ENCODE peak calls at places on chromosomes 3 and 15, in six cellular contexts. One of them, this sample, is unnamed.

GRCh38 chr3:192108820-192109219 is 618.5 kb downstream of the FGF12 start:
- DNase-seq in prostate gland: no peak
- DNase-seq in tibial nerve: no peak
- DNase-seq in Peyer's patch: no peak
- DNase-seq in ovary: no peak
- DNase-seq in body of pancreas: no peak
- DNase-seq in this sample: no peak

GRCh38 chr3:47362704-47363103 is 18.1 kb upstream of the PTPN23 start:
- DNase-seq in prostate gland: no peak
- DNase-seq in tibial nerve: no peak
- DNase-seq in Peyer's patch: no peak
- DNase-seq in ovary: no peak
- DNase-seq in body of pancreas: no peak
- DNase-seq in this sample: no peak

GRCh38 chr3:124774305-124774673 is 44.0 kb downstream of the UMPS start:
- DNase-seq in prostate gland: no peak
- DNase-seq in tibial nerve: no peak
- DNase-seq in Peyer's patch: no peak
- DNase-seq in ovary: peak; percentile 26
- DNase-seq in body of pancreas: peak; percentile 74
- DNase-seq in this sample: no peak

GRCh38 chr3:135366816-135367215 is 571.8 kb downstream of the EPHB1 start:
- DNase-seq in prostate gland: no peak
- DNase-seq in tibial nerve: no peak
- DNase-seq in Peyer's patch: no peak
- DNase-seq in ovary: no peak
- DNase-seq in body of pancreas: no peak
- DNase-seq in this sample: no peak

GRCh38 chr15:73867956-73868355 is 5.4 kb upstream of the TBC1D21 start:
- DNase-seq in prostate gland: no peak
- DNase-seq in tibial nerve: no peak
- DNase-seq in Peyer's patch: no peak
- DNase-seq in ovary: peak; percentile 50
- DNase-seq in body of pancreas: no peak
- DNase-seq in this sample: no peak

GRCh38 chr15:56244237-56244810 is 645 bp upstream of the RFX7 start:
- DNase-seq in prostate gland: peak; percentile 59
- DNase-seq in tibial nerve: peak; percentile 26
- DNase-seq in Peyer's patch: peak; percentile 63
- DNase-seq in ovary: peak; percentile 29
- DNase-seq in body of pancreas: peak; percentile 27
- DNase-seq in this sample: no peak

GRCh38 chr15:67853454-67853853 is 13.6 kb upstream of the RNU6-1 start:
- DNase-seq in prostate gland: no peak
- DNase-seq in tibial nerve: no peak
- DNase-seq in Peyer's patch: no peak
- DNase-seq in ovary: no peak
- DNase-seq in body of pancreas: no peak
- DNase-seq in this sample: no peak

GRCh38 chr3:169948559-169949371 is 17.8 kb upstream of the SEC62 start:
- DNase-seq in prostate gland: no peak
- DNase-seq in tibial nerve: no peak
- DNase-seq in Peyer's patch: no peak
- DNase-seq in ovary: no peak
- DNase-seq in body of pancreas: no peak
- DNase-seq in this sample: no peak

GRCh38 chr3:47227678-47228077 is 54.9 kb downstream of the KIF9 start:
- DNase-seq in prostate gland: no peak
- DNase-seq in tibial nerve: no peak
- DNase-seq in Peyer's patch: no peak
- DNase-seq in ovary: no peak
- DNase-seq in body of pancreas: no peak
- DNase-seq in this sample: no peak

GRCh38 chr3:103906304-103906703 is 1460.4 kb upstream of the ALCAM start:
- DNase-seq in prostate gland: no peak
- DNase-seq in tibial nerve: no peak
- DNase-seq in Peyer's patch: no peak
- DNase-seq in ovary: no peak
- DNase-seq in body of pancreas: no peak
- DNase-seq in this sample: no peak

GRCh38 chr3:176430244-176430893 is 766.9 kb downstream of the TBL1XR1 start:
- DNase-seq in prostate gland: no peak
- DNase-seq in tibial nerve: peak; percentile 33
- DNase-seq in Peyer's patch: no peak
- DNase-seq in ovary: no peak
- DNase-seq in body of pancreas: no peak
- DNase-seq in this sample: no peak

GRCh38 chr3:117322866-117323265 is 613.3 kb downstream of the TUSC7 start:
- DNase-seq in prostate gland: no peak
- DNase-seq in tibial nerve: no peak
- DNase-seq in Peyer's patch: no peak
- DNase-seq in ovary: no peak
- DNase-seq in body of pancreas: no peak
- DNase-seq in this sample: no peak

GRCh38 chr3:114110439-114110838 is 53.9 kb downstream of the QTRT2 start:
- DNase-seq in prostate gland: no peak
- DNase-seq in tibial nerve: no peak
- DNase-seq in Peyer's patch: no peak
- DNase-seq in ovary: no peak
- DNase-seq in body of pancreas: no peak
- DNase-seq in this sample: no peak

DNA sequence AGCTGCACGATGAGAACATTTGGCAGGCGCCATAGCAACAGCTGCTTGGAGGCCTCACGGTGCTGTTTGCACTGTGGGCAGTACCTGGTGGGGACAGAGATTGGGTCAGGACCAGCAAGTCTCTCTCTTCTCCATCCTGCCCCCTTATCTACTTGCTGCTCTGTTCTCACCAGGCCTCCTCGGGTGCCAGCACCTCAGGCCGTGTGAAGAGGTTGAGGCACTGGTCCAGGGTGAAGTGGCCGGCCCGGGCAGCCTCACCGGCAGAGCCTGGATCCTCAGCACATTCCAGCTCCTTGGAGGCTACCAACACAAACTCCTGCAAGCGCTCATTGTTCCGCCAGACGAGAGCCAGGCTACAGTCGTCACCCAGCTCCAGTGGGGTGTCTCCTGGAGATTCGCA is 6.2 kb upstream of the QARS1 start:
- DNase-seq in prostate gland: no peak
- DNase-seq in tibial nerve: no peak
- DNase-seq in Peyer's patch: no peak
- DNase-seq in ovary: no peak
- DNase-seq in body of pancreas: no peak
- DNase-seq in this sample: no peak
- H3K36me3 ChIP-seq in prostate gland: peaks cover 54% of the 10 kb centered on the region
- H3K36me3 ChIP-seq in tibial nerve: peaks cover 3% of the 10 kb centered on the region
- H3K36me3 ChIP-seq in Peyer's patch: peaks cover 79% of the 10 kb centered on the region
- H3K36me3 ChIP-seq in ovary: no peaks in the 10 kb centered on the region
- H3K36me3 ChIP-seq in body of pancreas: peaks cover 51% of the 10 kb centered on the region
- H3K36me3 ChIP-seq in this sample: peaks cover 43% of the 10 kb centered on the region

GRCh38 chr3:126181398-126181725 is 976 bp upstream of the ALDH1L1 start:
- DNase-seq in prostate gland: no peak
- DNase-seq in tibial nerve: no peak
- DNase-seq in Peyer's patch: no peak
- DNase-seq in ovary: no peak
- DNase-seq in body of pancreas: no peak
- DNase-seq in this sample: no peak

GRCh38 chr3:126184465-126185000 is 4.1 kb upstream of the ALDH1L1 start:
- DNase-seq in prostate gland: no peak
- DNase-seq in tibial nerve: no peak
- DNase-seq in Peyer's patch: no peak
- DNase-seq in ovary: no peak
- DNase-seq in body of pancreas: no peak
- DNase-seq in this sample: no peak

GRCh38 chr3:126186271-126186670 is 5.9 kb upstream of the ALDH1L1 start:
- DNase-seq in prostate gland: no peak
- DNase-seq in tibial nerve: no peak
- DNase-seq in Peyer's patch: no peak
- DNase-seq in ovary: no peak
- DNase-seq in body of pancreas: no peak
- DNase-seq in this sample: no peak

GRCh38 chr3:126179825-126180476 is 435 bp downstream of the ALDH1L1 start:
- DNase-seq in prostate gland: peak; percentile 65
- DNase-seq in tibial nerve: no peak
- DNase-seq in Peyer's patch: no peak
- DNase-seq in ovary: peak; percentile 69
- DNase-seq in body of pancreas: peak; percentile 87
- DNase-seq in this sample: no peak

DNA sequence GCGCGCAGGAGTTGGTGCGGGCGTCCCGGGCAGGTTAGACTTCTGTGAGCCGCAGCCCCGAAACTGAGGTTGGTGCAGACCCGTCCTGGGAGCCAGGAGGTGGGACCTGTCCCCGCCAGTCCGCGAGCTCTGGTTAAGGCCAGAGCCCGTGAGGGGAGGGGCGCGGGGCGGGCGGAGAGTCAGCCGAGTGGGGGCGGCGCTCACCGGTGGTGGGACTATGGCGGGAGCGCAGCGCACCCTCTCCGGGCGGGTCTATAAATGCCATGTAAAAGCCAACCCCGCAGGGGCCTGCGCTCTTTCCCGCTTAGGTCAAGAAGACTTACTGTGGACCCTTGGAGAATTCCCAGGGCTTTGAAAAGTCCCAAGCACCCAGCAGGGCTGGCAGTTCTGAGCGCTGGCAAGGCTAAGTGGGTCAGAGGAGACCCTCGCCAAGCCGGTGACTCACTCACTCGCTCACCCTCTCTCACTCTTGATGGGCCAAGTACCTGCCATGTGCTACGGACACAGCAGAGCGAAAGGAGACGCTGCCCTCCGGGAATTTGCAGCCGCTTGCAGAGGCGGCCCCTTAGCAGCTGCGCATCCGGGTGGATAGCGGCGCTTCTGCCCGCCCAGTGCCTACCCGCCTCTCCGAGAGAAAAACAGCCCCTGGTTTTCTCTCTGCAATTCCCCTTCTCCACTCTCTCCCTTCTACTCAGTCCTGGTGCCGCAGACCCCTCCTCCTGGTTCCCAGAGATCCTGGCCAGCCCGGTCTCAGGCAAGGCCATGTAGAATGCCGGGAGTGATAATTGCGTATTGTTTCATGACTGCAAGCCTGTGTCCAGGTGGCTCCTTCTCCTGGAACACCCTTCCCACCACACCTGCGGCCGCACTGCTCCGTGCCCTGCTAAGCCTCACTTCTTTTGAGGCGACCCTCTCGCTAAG is at the start of gene ALDH1L1:
- DNase-seq in prostate gland: peak; percentile 90
- DNase-seq in tibial nerve: peak; percentile 68
- DNase-seq in Peyer's patch: peak; percentile 65
- DNase-seq in ovary: peak; percentile 80
- DNase-seq in body of pancreas: peak; percentile 98
- DNase-seq in this sample: peak; percentile 69
- TF ChIP-seq POLR2A in prostate gland: peak; percentile 64
- TF ChIP-seq POLR2A in tibial nerve: no peak
- TF ChIP-seq POLR2A in Peyer's patch: no peak
- TF ChIP-seq POLR2A in ovary: peak; percentile 33
- TF ChIP-seq POLR2A in body of pancreas: peak; percentile 97
- TF ChIP-seq POLR2A in this sample: no peak

GRCh38 chr15:59292393-59292792 is 80.3 kb downstream of the MYO1E start:
- DNase-seq in prostate gland: no peak
- DNase-seq in tibial nerve: no peak
- DNase-seq in Peyer's patch: no peak
- DNase-seq in ovary: no peak
- DNase-seq in body of pancreas: peak; percentile 34
- DNase-seq in this sample: peak; percentile 58
- H3K27ac ChIP-seq in prostate gland: no peak overlapping the region
- H3K27ac ChIP-seq in tibial nerve: peak overlapping the region; percentile 55
- H3K27ac ChIP-seq in Peyer's patch: no peak overlapping the region
- H3K27ac ChIP-seq in ovary: no peak overlapping the region
- H3K27ac ChIP-seq in body of pancreas: peak overlapping the region; percentile 73
- H3K27ac ChIP-seq in this sample: peak overlapping the region; percentile 88

GRCh38 chr15:92884459-92884812 is 15.7 kb upstream of the CHD2 start:
- DNase-seq in prostate gland: no peak
- DNase-seq in tibial nerve: no peak
- DNase-seq in Peyer's patch: no peak
- DNase-seq in ovary: no peak
- DNase-seq in body of pancreas: no peak
- DNase-seq in this sample: no peak
- H3K36me3 ChIP-seq in prostate gland: no peaks in the 10 kb centered on the region
- H3K36me3 ChIP-seq in tibial nerve: no peaks in the 10 kb centered on the region
- H3K36me3 ChIP-seq in Peyer's patch: peaks cover 32% of the 10 kb centered on the region
- H3K36me3 ChIP-seq in ovary: no peaks in the 10 kb centered on the region
- H3K36me3 ChIP-seq in body of pancreas: peaks cover 1% of the 10 kb centered on the region
- H3K36me3 ChIP-seq in this sample: no peaks in the 10 kb centered on the region